ENCODE peak calls at places on chromosomes 16 and 17, in six cellular contexts. One of them, this sample, is unnamed. For H3K9me3, the result is how much of the 10 kb centered on the place peaks cover.

GRCh38 chr17:66652840-66653507 is 181.9 kb upstream of the CACNG5 start:
- DNase-seq in ascending aorta: no peak
- DNase-seq in PC-3: peak
- DNase-seq in transverse colon: no peak
- DNase-seq in cardiac muscle cell: no peak
- DNase-seq in psoas muscle: no peak
- DNase-seq in this sample: no peak

GRCh38 chr17:74011963-74012362 is 191.5 kb upstream of the RPL38 start:
- DNase-seq in transverse colon: no peak
- DNase-seq in psoas muscle: no peak
- DNase-seq in ascending aorta: no peak
- DNase-seq in cardiac muscle cell: no peak
- DNase-seq in PC-3: no peak
- DNase-seq in this sample: peak

GRCh38 chr17:79911430-79912399 is 72.5 kb upstream of the CBX4 start:
- DNase-seq in ascending aorta: no peak
- DNase-seq in PC-3: no peak
- DNase-seq in cardiac muscle cell: no peak
- DNase-seq in transverse colon: no peak
- DNase-seq in psoas muscle: no peak
- DNase-seq in this sample: no peak

GRCh38 chr16:50474138-50474537 is 74.1 kb upstream of the NKD1 start:
- DNase-seq in PC-3: no peak
- DNase-seq in ascending aorta: no peak
- DNase-seq in cardiac muscle cell: no peak
- DNase-seq in psoas muscle: no peak
- DNase-seq in transverse colon: no peak
- DNase-seq in this sample: no peak

GRCh38 chr16:84660973-84661372 is 12.7 kb downstream of the KLHL36 start:
- DNase-seq in transverse colon: no peak
- DNase-seq in psoas muscle: no peak
- DNase-seq in cardiac muscle cell: no peak
- DNase-seq in ascending aorta: no peak
- DNase-seq in PC-3: no peak
- DNase-seq in this sample: no peak

GRCh38 chr17:77724876-77725615 is 233.5 kb upstream of the TNRC6C start:
- DNase-seq in ascending aorta: no peak
- DNase-seq in cardiac muscle cell: no peak
- DNase-seq in psoas muscle: no peak
- DNase-seq in PC-3: no peak
- DNase-seq in transverse colon: peak
- DNase-seq in this sample: no peak

GRCh38 chr17:35766903-35767510 is 6.3 kb downstream of the C17orf50 start:
- DNase-seq in ascending aorta: no peak
- DNase-seq in cardiac muscle cell: peak
- DNase-seq in psoas muscle: no peak
- DNase-seq in transverse colon: no peak
- DNase-seq in PC-3: peak
- DNase-seq in this sample: peak

GRCh38 chr16:9567674-9568073 is 476.2 kb downstream of the HAPSTR1 start:
- DNase-seq in ascending aorta: no peak
- DNase-seq in psoas muscle: no peak
- DNase-seq in transverse colon: no peak
- DNase-seq in PC-3: no peak
- DNase-seq in cardiac muscle cell: no peak
- DNase-seq in this sample: peak

GRCh38 chr17:74455025-74455585 is 11.3 kb upstream of the CD300A start:
- DNase-seq in transverse colon: peak
- DNase-seq in psoas muscle: no peak
- DNase-seq in PC-3: no peak
- DNase-seq in cardiac muscle cell: no peak
- DNase-seq in ascending aorta: no peak
- DNase-seq in this sample: no peak

GRCh38 chr16:1776672-1776955 is 3.7 kb upstream of the MRPS34 start:
- DNase-seq in psoas muscle: no peak
- DNase-seq in PC-3: no peak
- DNase-seq in transverse colon: peak
- DNase-seq in ascending aorta: no peak
- DNase-seq in cardiac muscle cell: no peak
- DNase-seq in this sample: no peak

GRCh38 chr16:22300427-22301071 is 3.3 kb downstream of the POLR3E start:
- DNase-seq in PC-3: peak
- DNase-seq in transverse colon: peak
- DNase-seq in cardiac muscle cell: peak
- DNase-seq in ascending aorta: no peak
- DNase-seq in psoas muscle: peak
- DNase-seq in this sample: peak

GRCh38 chr17:74010903-74011302 is 192.6 kb upstream of the RPL38 start:
- DNase-seq in cardiac muscle cell: no peak
- DNase-seq in psoas muscle: no peak
- DNase-seq in transverse colon: no peak
- DNase-seq in PC-3: no peak
- DNase-seq in ascending aorta: no peak
- DNase-seq in this sample: peak

GRCh38 chr17:58376472-58376921 is 24.5 kb upstream of the SUPT4H1 start:
- DNase-seq in transverse colon: no peak
- DNase-seq in cardiac muscle cell: no peak
- DNase-seq in psoas muscle: no peak
- DNase-seq in PC-3: no peak
- DNase-seq in ascending aorta: no peak
- DNase-seq in this sample: no peak

GRCh38 chr17:78174870-78175642 is 6.7 kb downstream of the SYNGR2 start:
- DNase-seq in transverse colon: peak
- DNase-seq in psoas muscle: peak
- DNase-seq in PC-3: no peak
- DNase-seq in cardiac muscle cell: no peak
- DNase-seq in ascending aorta: no peak
- DNase-seq in this sample: peak

GRCh38 chr16:70453891-70454220 is 539 bp upstream of the FCSK start:
- DNase-seq in ascending aorta: no peak
- DNase-seq in PC-3: peak
- DNase-seq in transverse colon: no peak
- DNase-seq in psoas muscle: no peak
- DNase-seq in cardiac muscle cell: no peak
- DNase-seq in this sample: no peak

GRCh38 chr17:61551255-61551742 is 39.7 kb downstream of the NACA2 start:
- DNase-seq in transverse colon: no peak
- DNase-seq in ascending aorta: no peak
- DNase-seq in cardiac muscle cell: peak
- DNase-seq in psoas muscle: no peak
- DNase-seq in PC-3: peak
- DNase-seq in this sample: no peak

GRCh38 chr16:456891-457483 is 31.5 kb downstream of the RAB11FIP3 start:
- DNase-seq in transverse colon: no peak
- DNase-seq in cardiac muscle cell: peak
- DNase-seq in PC-3: no peak
- DNase-seq in psoas muscle: no peak
- DNase-seq in ascending aorta: no peak
- DNase-seq in this sample: no peak

GRCh38 chr16:2150418-2151187 is 2.2 kb downstream of the RAB26 start:
- DNase-seq in transverse colon: peak
- DNase-seq in ascending aorta: no peak
- DNase-seq in psoas muscle: no peak
- DNase-seq in PC-3: peak
- DNase-seq in cardiac muscle cell: no peak
- DNase-seq in this sample: peak

GRCh38 chr16:68658258-68658973 is 13.3 kb downstream of the CDH3 start:
- DNase-seq in psoas muscle: no peak
- DNase-seq in cardiac muscle cell: peak
- DNase-seq in PC-3: peak
- DNase-seq in transverse colon: no peak
- DNase-seq in ascending aorta: no peak
- DNase-seq in this sample: no peak

GRCh38 chr17:65154770-65155589 is 17.8 kb downstream of the RGS9 start:
- DNase-seq in psoas muscle: no peak
- DNase-seq in PC-3: peak
- DNase-seq in cardiac muscle cell: no peak
- DNase-seq in ascending aorta: no peak
- DNase-seq in transverse colon: no peak
- DNase-seq in this sample: peak

GRCh38 chr17:77424585-77425344 is 284.0 kb downstream of the SEC14L1 start:
- DNase-seq in transverse colon: peak
- DNase-seq in ascending aorta: no peak
- DNase-seq in cardiac muscle cell: peak
- DNase-seq in psoas muscle: peak
- DNase-seq in PC-3: no peak
- DNase-seq in this sample: no peak

GRCh38 chr17:79632432-79632735 is 21.5 kb upstream of the RBFOX3 start:
- DNase-seq in ascending aorta: no peak
- DNase-seq in PC-3: no peak
- DNase-seq in psoas muscle: peak
- DNase-seq in transverse colon: peak
- DNase-seq in cardiac muscle cell: no peak
- DNase-seq in this sample: peak

GRCh38 chr16:82034981-82035612 is at the start of gene HSD17B2:
- DNase-seq in cardiac muscle cell: no peak
- DNase-seq in psoas muscle: no peak
- DNase-seq in PC-3: peak
- DNase-seq in transverse colon: peak
- DNase-seq in ascending aorta: no peak
- DNase-seq in this sample: no peak
- H3K4me3 ChIP-seq in cardiac muscle cell: no peak
- H3K4me3 ChIP-seq in psoas muscle: no peak
- H3K4me3 ChIP-seq in PC-3: no peak
- H3K4me3 ChIP-seq in transverse colon: peak
- H3K4me3 ChIP-seq in ascending aorta: no peak
- H3K4me3 ChIP-seq in this sample: no peak

GRCh38 chr16:35148748-35149147 is 1689.3 kb downstream of the TP53TG3F start:
- DNase-seq in PC-3: no peak
- DNase-seq in transverse colon: no peak
- DNase-seq in cardiac muscle cell: no peak
- DNase-seq in ascending aorta: no peak
- DNase-seq in psoas muscle: no peak
- DNase-seq in this sample: no peak
- H3K9me3 ChIP-seq in PC-3: under half
- H3K9me3 ChIP-seq in transverse colon: under half
- H3K9me3 ChIP-seq in cardiac muscle cell: under half
- H3K9me3 ChIP-seq in ascending aorta: under half
- H3K9me3 ChIP-seq in psoas muscle: under half
- H3K9me3 ChIP-seq in this sample: under half

DNA sequence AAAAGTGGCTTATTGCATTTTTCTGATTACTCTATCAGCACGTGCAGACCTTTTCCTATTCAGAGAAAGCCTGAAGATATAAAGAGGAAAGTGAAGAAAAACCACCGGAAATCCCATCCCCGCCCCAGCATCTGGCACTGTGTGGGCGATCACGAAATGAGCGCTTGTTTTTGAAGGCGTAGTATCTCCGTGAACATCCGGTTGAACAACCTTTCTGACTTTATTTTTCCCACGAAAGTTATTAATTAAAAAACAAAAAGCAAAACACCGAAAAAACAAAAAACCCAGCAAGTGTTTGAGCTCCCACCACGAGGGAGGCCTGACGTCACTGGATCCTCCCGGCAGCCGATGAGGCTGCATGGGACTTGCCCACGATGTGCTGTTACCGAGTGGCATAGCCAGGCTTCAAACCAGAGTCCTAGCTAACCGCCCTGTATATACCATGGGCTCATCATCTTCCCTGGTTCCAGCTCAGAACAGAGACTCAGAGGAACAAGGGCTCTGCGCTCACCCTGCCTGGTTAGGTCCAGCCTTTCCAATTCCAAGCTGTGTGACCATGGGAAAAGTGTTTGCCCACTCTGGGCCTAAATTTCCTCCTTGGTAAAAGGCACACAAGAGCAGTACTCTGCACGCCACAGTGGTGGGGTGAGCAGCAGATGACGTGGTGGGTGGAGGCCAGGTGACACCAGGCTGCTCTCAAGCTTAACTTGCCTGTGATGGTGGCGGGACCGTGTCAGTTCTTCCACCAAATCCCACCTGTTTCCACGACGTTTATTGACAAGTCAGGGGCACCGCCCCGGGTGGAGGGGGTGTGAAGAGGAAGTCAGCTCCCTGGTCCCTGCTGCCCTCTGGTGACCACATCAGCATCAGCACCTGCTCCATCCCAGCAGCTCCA is 34.3 kb upstream of the IL21R start:
- DNase-seq in psoas muscle: peak
- DNase-seq in transverse colon: peak
- DNase-seq in ascending aorta: peak
- DNase-seq in cardiac muscle cell: peak
- DNase-seq in PC-3: peak
- DNase-seq in this sample: peak
- H3K4me3 ChIP-seq in psoas muscle: peak
- H3K4me3 ChIP-seq in transverse colon: peak
- H3K4me3 ChIP-seq in ascending aorta: peak
- H3K4me3 ChIP-seq in cardiac muscle cell: no peak
- H3K4me3 ChIP-seq in PC-3: no peak
- H3K4me3 ChIP-seq in this sample: no peak

DNA sequence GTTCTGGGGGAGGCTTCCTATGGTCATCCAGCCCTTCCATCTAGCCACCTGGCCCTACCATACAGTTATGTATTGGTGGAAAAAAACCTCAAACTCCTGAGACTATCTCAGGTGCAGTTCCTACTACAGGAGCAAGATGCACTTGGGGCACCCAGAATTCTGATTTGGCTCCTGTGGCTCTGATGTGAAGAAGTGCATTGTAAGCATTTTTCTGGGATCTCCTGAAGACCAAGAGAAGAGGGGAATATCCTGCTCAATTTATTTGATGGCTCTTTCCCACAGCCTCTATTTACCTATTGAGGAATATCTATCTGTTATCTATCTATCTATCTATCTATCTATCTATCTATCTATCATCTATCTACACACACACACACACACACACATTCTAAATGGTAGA is 1981.5 kb downstream of the TP53TG3F start:
- DNase-seq in PC-3: no peak
- DNase-seq in transverse colon: no peak
- DNase-seq in ascending aorta: no peak
- DNase-seq in psoas muscle: no peak
- DNase-seq in cardiac muscle cell: no peak
- DNase-seq in this sample: no peak
- H3K9me3 ChIP-seq in PC-3: under half
- H3K9me3 ChIP-seq in transverse colon: under half
- H3K9me3 ChIP-seq in ascending aorta: under half
- H3K9me3 ChIP-seq in psoas muscle: under half
- H3K9me3 ChIP-seq in cardiac muscle cell: under half
- H3K9me3 ChIP-seq in this sample: under half

GRCh38 chr17:46851029-46851741 is at the start of gene WNT9B:
- DNase-seq in transverse colon: peak
- DNase-seq in ascending aorta: no peak
- DNase-seq in cardiac muscle cell: peak
- DNase-seq in psoas muscle: no peak
- DNase-seq in PC-3: no peak
- DNase-seq in this sample: peak
- H3K4me3 ChIP-seq in transverse colon: peak
- H3K4me3 ChIP-seq in ascending aorta: peak
- H3K4me3 ChIP-seq in cardiac muscle cell: peak
- H3K4me3 ChIP-seq in psoas muscle: peak
- H3K4me3 ChIP-seq in PC-3: no peak
- H3K4me3 ChIP-seq in this sample: peak

DNA sequence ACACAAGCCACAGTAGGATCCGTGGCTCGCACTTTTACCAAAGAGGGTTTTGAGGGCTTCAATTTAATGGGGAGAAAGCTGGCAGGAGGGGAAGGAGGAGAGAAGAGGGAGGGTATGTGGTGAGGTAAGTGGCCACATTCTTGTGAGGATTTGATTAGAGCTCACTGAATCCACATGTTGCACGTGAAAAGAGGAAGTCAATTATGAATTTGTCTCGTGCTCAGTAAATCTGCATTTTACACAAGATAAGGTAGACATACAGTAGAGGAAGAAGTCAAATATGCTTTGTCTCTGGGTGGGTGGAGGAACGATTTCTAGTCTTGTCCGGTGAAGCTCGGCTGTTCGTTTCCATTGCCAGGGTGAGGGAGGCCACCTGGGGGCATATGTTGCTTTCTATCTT is 862 bp downstream of the ZNF232 start:
- DNase-seq in psoas muscle: no peak
- DNase-seq in PC-3: no peak
- DNase-seq in transverse colon: no peak
- DNase-seq in ascending aorta: no peak
- DNase-seq in cardiac muscle cell: no peak
- DNase-seq in this sample: no peak
- H3K9me3 ChIP-seq in psoas muscle: under half
- H3K9me3 ChIP-seq in PC-3: under half
- H3K9me3 ChIP-seq in transverse colon: under half
- H3K9me3 ChIP-seq in ascending aorta: under half
- H3K9me3 ChIP-seq in cardiac muscle cell: under half
- H3K9me3 ChIP-seq in this sample: under half

This sample was measured in WERI-Rb-1.